ENCODE peak calls at places on chromosomes 7 and 10, in seven cellular contexts. R is fibroblast of mammary gland, U is ascending aorta, K is body of pancreas, F is GM12878, A is fibroblast of the aortic adventitia, W is psoas muscle. Q is an unnamed sample.

GRCh38 chr10:35409094-35409582 is 72.8 kb downstream of the CCNY start:
- DNase-seq in R (peak), U (no peak), K (peak), F (peak), A (peak), W (peak), Q (peak)

GRCh38 chr7:38978474-38978873 is 765 bp downstream of the POU6F2 start:
- DNase-seq in R (no peak), U (no peak), K (no peak), F (no peak), A (no peak), W (no peak), Q (no peak)

GRCh38 chr7:51071427-51071826 is 245.2 kb downstream of the COBL start:
- DNase-seq in R (no peak), U (no peak), K (no peak), F (no peak), A (no peak), W (no peak), Q (no peak)

GRCh38 chr7:76423666-76424412 is 911 bp upstream of the ZP3 start:
- DNase-seq in R (no peak), U (no peak), K (no peak), F (no peak), A (no peak), W (no peak), Q (no peak)

GRCh38 chr10:436911-437665 is 252.4 kb downstream of the DIP2C start:
- DNase-seq in R (no peak), U (no peak), K (no peak), F (no peak), A (no peak), W (no peak), Q (no peak)

GRCh38 chr7:36760856-36761762 is 36.8 kb upstream of the AOAH start:
- DNase-seq in R (no peak), U (no peak), K (no peak), F (no peak), A (no peak), W (no peak), Q (no peak)

GRCh38 chr10:78570633-78571032 is 498.1 kb upstream of the ZMIZ1 start:
- DNase-seq in R (no peak), U (no peak), K (no peak), F (no peak), A (no peak), W (no peak), Q (no peak)

GRCh38 chr10:18021725-18022480 is 70.2 kb downstream of the SLC39A12 start:
- DNase-seq in R (peak), U (no peak), K (no peak), F (no peak), A (no peak), W (no peak), Q (no peak)

GRCh38 chr10:88687853-88688467 is 18.1 kb upstream of the LIPK start:
- DNase-seq in R (peak), U (no peak), K (no peak), F (no peak), A (peak), W (no peak), Q (peak)

GRCh38 chr7:127189074-127189473 is 63.7 kb downstream of the GRM8 start:
- DNase-seq in R (no peak), U (no peak), K (no peak), F (no peak), A (no peak), W (no peak), Q (no peak)

GRCh38 chr7:149870701-149871483 is 2.9 kb upstream of the ATP6V0E2 start:
- DNase-seq in R (no peak), U (no peak), K (no peak), F (no peak), A (no peak), W (no peak), Q (no peak)

GRCh38 chr7:90536449-90536848 is 59.7 kb upstream of the CDK14 start:
- DNase-seq in R (no peak), U (no peak), K (no peak), F (peak), A (no peak), W (no peak), Q (no peak)

GRCh38 chr7:12951397-12951801 is 264.0 kb downstream of the ARL4A start:
- DNase-seq in R (peak), U (no peak), K (no peak), F (no peak), A (peak), W (no peak), Q (no peak)

GRCh38 chr7:10855583-10855982 is 118.1 kb upstream of the PHF14 start:
- DNase-seq in R (no peak), U (no peak), K (no peak), F (no peak), A (no peak), W (no peak), Q (no peak)

GRCh38 chr7:98284335-98285036 is 3.0 kb downstream of the BRI3 start:
- DNase-seq in R (peak), U (peak), K (peak), F (no peak), A (peak), W (peak), Q (no peak)

GRCh38 chr7:38686888-38687287 is 55.7 kb upstream of the AMPH start:
- DNase-seq in R (peak), U (no peak), K (no peak), F (no peak), A (no peak), W (no peak), Q (no peak)

GRCh38 chr10:91156196-91156595 is 64.3 kb upstream of the PCGF5 start:
- DNase-seq in R (no peak), U (no peak), K (no peak), F (no peak), A (no peak), W (no peak), Q (no peak)

GRCh38 chr7:29921404-29922010 is 68.1 kb downstream of the SCRN1 start:
- DNase-seq in R (peak), U (no peak), K (peak), F (peak), A (peak), W (no peak), Q (peak)

GRCh38 chr10:3270597-3270996 is 98.0 kb upstream of the PITRM1 start:
- DNase-seq in R (no peak), U (no peak), K (peak), F (no peak), A (no peak), W (no peak), Q (no peak)

GRCh38 chr7:138584696-138585095 is 116.5 kb downstream of the SVOPL start:
- DNase-seq in R (peak), U (no peak), K (no peak), F (no peak), A (no peak), W (no peak), Q (no peak)

GRCh38 chr7:86733783-86734182 is 90.1 kb downstream of the GRM3 start:
- DNase-seq in R (peak), U (no peak), K (peak), F (no peak), A (peak), W (no peak), Q (no peak)

GRCh38 chr10:69968830-69969229 is 83.8 kb upstream of the MACROH2A2 start:
- DNase-seq in R (peak), U (no peak), K (no peak), F (no peak), A (peak), W (no peak), Q (peak)

GRCh38 chr10:128064615-128065580 is 61.3 kb downstream of the MKI67 start:
- DNase-seq in R (peak), U (peak), K (peak), F (peak), A (peak), W (peak), Q (peak)

GRCh38 chr7:27184342-27185012 is 555 bp downstream of the HOXA11 start:
- DNase-seq in R (peak), U (no peak), K (no peak), F (no peak), A (no peak), W (no peak), Q (no peak)

GRCh38 chr7:44797329-44798258 is 1.1 kb downstream of the PPIA start:
- DNase-seq in R (peak), U (peak), K (peak), F (no peak), A (peak), W (peak), Q (peak)
- TF ChIP-seq CTCF in R (peak), U (peak), K (peak), F (peak), A (peak), W (peak), Q (peak)

GRCh38 chr7:142812437-142813215 is 41.9 kb downstream of the PRSS2 start:
- DNase-seq in R (no peak), U (no peak), K (no peak), F (no peak), A (no peak), W (no peak), Q (peak)
- H3K4me3 ChIP-seq in R (no peak), U (no peak), K (no peak), F (no peak), A (no peak), W (no peak), Q (no peak)

DNA sequence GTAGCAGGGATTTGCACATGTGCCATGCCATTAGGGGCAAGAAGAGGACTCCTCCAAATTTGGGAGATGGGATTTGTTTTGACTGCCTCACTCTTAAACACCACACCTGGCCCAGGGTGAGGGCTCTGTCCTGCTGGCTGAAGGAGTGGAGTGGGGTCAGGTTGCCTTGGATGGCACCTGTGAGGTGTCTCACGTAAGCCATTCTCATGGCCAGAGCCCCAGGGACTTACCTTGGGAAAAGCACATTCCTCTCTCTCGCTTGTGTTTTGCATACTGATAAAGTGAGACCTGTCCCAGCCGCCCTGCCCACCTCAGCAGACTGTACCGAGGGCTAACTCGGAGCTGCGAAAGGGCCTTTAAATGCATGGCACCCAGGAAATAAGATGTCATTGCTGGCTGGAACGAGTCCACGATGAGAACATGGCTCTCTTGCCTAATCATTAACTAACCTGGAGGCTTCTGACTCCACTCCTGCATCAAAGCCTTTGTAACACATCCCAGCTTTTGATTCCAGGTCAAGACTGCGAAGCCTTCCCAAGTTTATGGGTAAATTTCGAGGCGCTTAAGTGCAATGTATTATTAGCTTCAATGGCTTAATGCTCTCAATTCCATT is 184.0 kb upstream of the RNF32 start:
- DNase-seq in R (no peak), U (no peak), K (peak), F (no peak), A (no peak), W (no peak), Q (no peak)
- TF ChIP-seq CTCF in R (no peak), U (no peak), K (no peak), F (no peak), A (no peak), W (no peak), Q (no peak)

GRCh38 chr7:116672596-116673503 is 854 bp downstream of the MET start:
- DNase-seq in R (peak), U (no peak), K (peak), F (no peak), A (peak), W (peak), Q (no peak)
- H3K4me3 ChIP-seq in R (peak), U (peak), K (peak), F (no peak), A (peak), W (peak), Q (no peak)

GRCh38 chr7:209416-209815 is 17.0 kb downstream of the FAM20C start:
- DNase-seq in R (no peak), U (no peak), K (no peak), F (no peak), A (no peak), W (no peak), Q (no peak)

GRCh38 chr7:208816-209215 is 16.4 kb downstream of the FAM20C start:
- DNase-seq in R (no peak), U (no peak), K (no peak), F (no peak), A (no peak), W (no peak), Q (no peak)

GRCh38 chr7:205117-206010 is 13.0 kb downstream of the FAM20C start:
- DNase-seq in R (no peak), U (no peak), K (no peak), F (no peak), A (no peak), W (no peak), Q (peak)

GRCh38 chr7:208128-208673 is 15.8 kb downstream of the FAM20C start:
- DNase-seq in R (no peak), U (no peak), K (no peak), F (no peak), A (no peak), W (no peak), Q (no peak)

DNA sequence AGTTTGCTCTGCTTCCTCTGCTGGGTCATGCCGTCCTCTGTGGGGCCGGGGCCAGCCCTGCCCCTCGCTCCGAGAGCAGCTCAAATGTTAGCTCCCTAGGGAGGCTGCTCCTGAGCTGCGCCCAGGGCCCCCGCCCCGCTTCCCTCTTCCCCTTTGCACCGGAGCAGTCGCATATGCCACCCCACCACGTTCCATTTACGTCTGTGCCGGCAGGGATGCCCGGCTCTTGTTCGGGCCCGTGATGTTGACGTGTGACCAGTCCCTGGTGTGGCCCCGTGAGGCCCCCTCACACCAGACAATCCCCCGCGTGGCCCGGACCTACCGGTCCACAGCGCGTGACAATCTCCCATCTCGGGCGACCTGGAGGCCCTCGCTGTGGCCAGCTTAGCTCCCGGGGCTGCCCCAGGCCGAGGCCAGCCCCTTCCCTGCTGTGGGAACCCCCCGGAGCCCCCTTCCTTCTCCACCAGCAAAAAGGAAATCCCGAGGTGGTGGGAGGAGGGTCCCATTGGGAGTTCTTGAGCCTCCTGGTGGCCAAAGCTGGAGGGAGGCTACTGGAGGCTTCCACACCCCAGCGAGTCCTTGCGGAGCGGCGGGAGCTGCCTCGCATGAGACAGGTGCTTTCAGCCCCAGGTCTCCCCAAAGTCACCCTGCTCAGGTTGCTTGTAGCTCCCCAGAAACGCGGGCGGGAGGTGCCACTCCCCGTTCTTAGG is 15.2 kb downstream of the FAM20C start:
- DNase-seq in R (peak), U (no peak), K (no peak), F (no peak), A (no peak), W (no peak), Q (no peak)
- TF ChIP-seq CTCF in R (peak), U (no peak), K (no peak), F (no peak), A (peak), W (no peak), Q (no peak)